ENCODE peak calls at places on chromosomes 13 and 19, in ten cellular contexts. X is DMS53, J is ELR, G is NCI-H1092, W is SJCRH30, Q is GM04503, N is ACHN, M is amniotic epithelial cell, U is iPS DF 19.7, F is fibroblast of mammary gland. E is an unnamed sample.

GRCh38 chr13:49165798-49166752 is 54.1 kb upstream of the MLNR start:
- DNase-seq in X (no peak), J (no peak), G (no peak), W (no peak), Q (no peak), N (no peak), M (peak), U (no peak), F (peak), E (no peak)

GRCh38 chr13:49148405-49148804 is 71.7 kb upstream of the MLNR start:
- DNase-seq in X (no peak), J (no peak), G (no peak), W (no peak), Q (no peak), N (no peak), M (no peak), U (no peak), F (no peak), E (no peak)

GRCh38 chr13:36834299-36834698 is 15.3 kb downstream of the RFXAP start:
- DNase-seq in X (no peak), J (peak), G (no peak), W (no peak), Q (no peak), N (no peak), M (no peak), U (no peak), F (peak), E (no peak)

GRCh38 chr19:2495130-2495641 is 19.3 kb downstream of the GADD45B start:
- DNase-seq in X (peak), J (peak), G (no peak), W (no peak), Q (no peak), N (peak), M (peak), U (no peak), F (peak), E (no peak)

GRCh38 chr19:39671739-39672363 is 16.1 kb downstream of the LGALS16 start:
- DNase-seq in X (peak), J (peak), G (peak), W (peak), Q (no peak), N (peak), M (peak), U (no peak), F (peak), E (no peak)

GRCh38 chr13:27043013-27043412 is 128.6 kb downstream of the USP12 start:
- DNase-seq in X (peak), J (peak), G (no peak), W (peak), Q (peak), N (peak), M (peak), U (no peak), F (peak), E (no peak)

GRCh38 chr13:20460744-20461143 is 64.9 kb downstream of the CRYL1 start:
- DNase-seq in X (no peak), J (no peak), G (no peak), W (peak), Q (no peak), N (no peak), M (no peak), U (no peak), F (no peak), E (no peak)

GRCh38 chr13:78102121-78102677 is 183.6 kb upstream of the EDNRB start:
- DNase-seq in X (no peak), J (peak), G (no peak), W (no peak), Q (peak), N (no peak), M (no peak), U (no peak), F (peak), E (no peak)

GRCh38 chr13:108961542-108962125 is 332.2 kb downstream of the MYO16 start:
- DNase-seq in X (peak), J (peak), G (peak), W (peak), Q (no peak), N (peak), M (peak), U (peak), F (peak), E (no peak)

GRCh38 chr19:49436381-49437017 is 4.8 kb downstream of the SLC17A7 start:
- DNase-seq in X (no peak), J (peak), G (no peak), W (no peak), Q (no peak), N (no peak), M (no peak), U (no peak), F (no peak), E (peak)

GRCh38 chr19:681638-682037 is 5.4 kb downstream of the FSTL3 start:
- DNase-seq in X (no peak), J (no peak), G (no peak), W (no peak), Q (no peak), N (no peak), M (no peak), U (no peak), F (no peak), E (no peak)

GRCh38 chr19:1610579-1610978 is 5.3 kb upstream of the UQCR11 start:
- DNase-seq in X (no peak), J (no peak), G (no peak), W (no peak), Q (no peak), N (no peak), M (no peak), U (no peak), F (no peak), E (no peak)

GRCh38 chr13:21567714-21568113 is 36.3 kb downstream of the MICU2 start:
- DNase-seq in X (no peak), J (no peak), G (no peak), W (no peak), Q (no peak), N (no peak), M (peak), U (no peak), F (no peak), E (no peak)

GRCh38 chr19:43752287-43752875 is 2.4 kb downstream of the SMG9 start:
- DNase-seq in X (no peak), J (no peak), G (no peak), W (no peak), Q (no peak), N (no peak), M (no peak), U (no peak), F (no peak), E (no peak)

GRCh38 chr19:13842294-13843103 is 34.4 kb upstream of the NANOS3 start:
- DNase-seq in X (peak), J (peak), G (no peak), W (peak), Q (no peak), N (peak), M (peak), U (no peak), F (peak), E (no peak)

GRCh38 chr13:106802917-106803316 is 235.0 kb upstream of the ARGLU1 start:
- DNase-seq in X (no peak), J (no peak), G (no peak), W (no peak), Q (no peak), N (no peak), M (no peak), U (no peak), F (no peak), E (no peak)

GRCh38 chr13:32153056-32153455 is 121.5 kb downstream of the FRY start:
- DNase-seq in X (no peak), J (peak), G (no peak), W (no peak), Q (peak), N (no peak), M (peak), U (no peak), F (peak), E (no peak)

GRCh38 chr13:19632915-19633339 is 532 bp upstream of the MPHOSPH8 start:
- DNase-seq in X (no peak), J (no peak), G (no peak), W (no peak), Q (peak), N (no peak), M (no peak), U (no peak), F (no peak), E (no peak)

GRCh38 chr13:23751195-23751594 is 138.0 kb downstream of the MIPEP start:
- DNase-seq in X (no peak), J (peak), G (no peak), W (no peak), Q (no peak), N (no peak), M (peak), U (no peak), F (peak), E (no peak)

GRCh38 chr13:24986826-24987225 is 109.1 kb upstream of the PABPC3 start:
- DNase-seq in X (no peak), J (no peak), G (no peak), W (no peak), Q (no peak), N (no peak), M (no peak), U (no peak), F (no peak), E (no peak)

GRCh38 chr19:8697671-8698432 is 743 bp downstream of the ACTL9 start:
- DNase-seq in X (peak), J (no peak), G (no peak), W (no peak), Q (no peak), N (no peak), M (no peak), U (peak), F (no peak), E (no peak)

GRCh38 chr13:21673592-21674270 is 2.9 kb downstream of the FGF9 start:
- DNase-seq in X (peak), J (peak), G (peak), W (peak), Q (no peak), N (peak), M (peak), U (no peak), F (no peak), E (no peak)

GRCh38 chr19:35039881-35040456 is 1.6 kb upstream of the HPN start:
- DNase-seq in X (peak), J (no peak), G (no peak), W (no peak), Q (no peak), N (no peak), M (no peak), U (no peak), F (no peak), E (no peak)

GRCh38 chr13:106734185-106734584 is 166.2 kb upstream of the ARGLU1 start:
- DNase-seq in X (no peak), J (no peak), G (no peak), W (no peak), Q (no peak), N (no peak), M (no peak), U (no peak), F (no peak), E (no peak)

GRCh38 chr13:40187324-40187795 is 479.1 kb downstream of the FOXO1 start:
- DNase-seq in X (no peak), J (no peak), G (no peak), W (no peak), Q (no peak), N (no peak), M (no peak), U (no peak), F (no peak), E (peak)

GRCh38 chr19:13155472-13156284 is 5.5 kb downstream of the IER2 start:
- DNase-seq in X (peak), J (peak), G (no peak), W (peak), Q (no peak), N (peak), M (peak), U (no peak), F (peak), E (peak)

GRCh38 chr13:39023316-39023715 is 14.6 kb downstream of the PROSER1 start:
- DNase-seq in X (no peak), J (no peak), G (no peak), W (no peak), Q (no peak), N (no peak), M (peak), U (no peak), F (peak), E (no peak)

GRCh38 chr13:30463820-30464495 is 1.8 kb downstream of the HMGB1 start:
- DNase-seq in X (peak), J (peak), G (no peak), W (peak), Q (peak), N (peak), M (peak), U (no peak), F (peak), E (peak)

GRCh38 chr13:80047406-80047805 is 293.5 kb downstream of the SPRY2 start:
- DNase-seq in X (no peak), J (no peak), G (no peak), W (peak), Q (no peak), N (no peak), M (peak), U (no peak), F (peak), E (no peak)

GRCh38 chr13:98033277-98034247 is 80.1 kb downstream of the IPO5 start:
- DNase-seq in X (peak), J (peak), G (no peak), W (peak), Q (peak), N (peak), M (peak), U (no peak), F (peak), E (no peak)

GRCh38 chr19:40523322-40524047 is 53.2 kb upstream of the SHKBP1 start:
- DNase-seq in X (peak), J (peak), G (peak), W (peak), Q (no peak), N (peak), M (peak), U (peak), F (peak), E (no peak)

GRCh38 chr13:80342541-80343371 is 1.8 kb upstream of the SPRY2 start:
- DNase-seq in X (peak), J (peak), G (peak), W (peak), Q (no peak), N (peak), M (peak), U (no peak), F (peak), E (peak)

GRCh38 chr19:34837262-34837661 is 64.2 kb upstream of the ZNF599 start:
- DNase-seq in X (no peak), J (no peak), G (no peak), W (no peak), Q (no peak), N (no peak), M (peak), U (no peak), F (no peak), E (no peak)

GRCh38 chr19:32404939-32405430 is 585 bp upstream of the DPY19L3 start:
- DNase-seq in X (peak), J (peak), G (no peak), W (no peak), Q (no peak), N (peak), M (no peak), U (no peak), F (peak), E (no peak)

GRCh38 chr13:50365683-50366391 is 350.6 kb downstream of the KCNRG start:
- DNase-seq in X (peak), J (peak), G (peak), W (no peak), Q (no peak), N (peak), M (no peak), U (no peak), F (no peak), E (peak)

GRCh38 chr13:110834572-110834971 is 80.3 kb downstream of the ANKRD10 start:
- DNase-seq in X (no peak), J (no peak), G (no peak), W (no peak), Q (no peak), N (no peak), M (no peak), U (no peak), F (no peak), E (no peak)

GRCh38 chr19:42051166-42052115 is 18.6 kb downstream of the GRIK5 start:
- DNase-seq in X (peak), J (peak), G (no peak), W (no peak), Q (no peak), N (no peak), M (peak), U (no peak), F (peak), E (no peak)

E was measured in CD4-positive, alpha-beta T cell.